ENCODE peak calls at places on chromosomes 7 and 10, in five cellular contexts. A, B, S, P and O are unnamed samples.

GRCh38 chr7:96184783-96185182 is 137.1 kb downstream of the SLC25A13 start:
- DNase-seq in P (no peak), B (no peak), S (no peak), A (no peak), O (peak)

GRCh38 chr10:30832727-30833624 is 198.7 kb downstream of the ZNF438 start:
- DNase-seq in B (no peak), A (no peak), P (no peak), S (no peak), O (no peak)

GRCh38 chr10:31098091-31098490 is 66.4 kb upstream of the ZNF438 start:
- DNase-seq in A (no peak), S (no peak), P (no peak), B (peak), O (no peak)

GRCh38 chr7:74502216-74502891 is 48.6 kb downstream of the GTF2IRD1 start:
- DNase-seq in A (no peak), B (no peak), S (peak), P (no peak), O (peak)

GRCh38 chr7:117086788-117087187 is 133.5 kb downstream of the ST7 start:
- DNase-seq in A (no peak), B (peak), S (no peak), P (no peak), O (no peak)

GRCh38 chr10:114301951-114302710 is 63.1 kb downstream of the VWA2 start:
- DNase-seq in A (no peak), S (no peak), P (no peak), B (no peak), O (no peak)

GRCh38 chr10:117699436-117700075 is 157.0 kb downstream of the EMX2 start:
- DNase-seq in P (no peak), B (no peak), A (no peak), S (no peak), O (no peak)

GRCh38 chr7:150430465-150431085 is 19.9 kb upstream of the GIMAP8 start:
- DNase-seq in P (no peak), B (no peak), S (no peak), A (peak), O (no peak)

GRCh38 chr7:36949711-36950600 is 225.7 kb upstream of the AOAH start:
- DNase-seq in P (no peak), A (peak), B (no peak), S (no peak), O (peak)

GRCh38 chr7:139108256-139109187 is 998 bp downstream of the ZC3HAV1 start:
- DNase-seq in S (peak), P (peak), B (peak), A (peak), O (no peak)

GRCh38 chr7:74272305-74273038 is 16.7 kb upstream of the CLIP2 start:
- DNase-seq in P (peak), A (peak), S (peak), B (peak), O (peak)

GRCh38 chr10:24462889-24463552 is 254.1 kb downstream of the KIAA1217 start:
- DNase-seq in S (no peak), P (no peak), A (peak), B (no peak), O (no peak)
- H3K4me3 ChIP-seq in S (no peak), P (no peak), A (no peak), B (no peak), O (no peak)

GRCh38 chr10:35236739-35237138 is 99.6 kb upstream of the CCNY start:
- DNase-seq in A (no peak), P (no peak), S (no peak), B (peak), O (no peak)
- TF ChIP-seq CTCF in A (peak), P (no peak), S (no peak), B (peak), O (peak)

DNA sequence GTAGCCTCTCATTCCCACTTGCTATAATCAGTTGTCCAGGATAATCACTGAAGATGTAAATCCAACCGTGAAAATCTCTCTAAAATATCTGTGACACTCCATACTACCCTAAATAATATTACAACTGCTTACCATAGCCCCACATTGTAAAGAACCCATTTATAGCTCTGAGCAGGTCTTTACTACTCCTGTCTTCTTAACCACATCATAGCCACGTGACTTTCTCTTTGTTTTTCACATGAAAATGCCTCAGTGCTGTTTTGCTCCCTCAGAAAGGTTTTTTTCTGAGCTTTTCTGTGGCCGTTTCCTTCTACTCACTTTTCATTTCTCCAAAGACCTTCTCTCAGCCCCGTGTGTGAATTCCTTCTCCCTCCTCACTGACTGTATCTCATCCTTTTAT is 662.2 kb upstream of the ADARB2 start:
- DNase-seq in P (no peak), S (no peak), A (no peak), B (no peak), O (no peak)
- H3K4me3 ChIP-seq in P (no peak), S (no peak), A (no peak), B (no peak), O (no peak)

DNA sequence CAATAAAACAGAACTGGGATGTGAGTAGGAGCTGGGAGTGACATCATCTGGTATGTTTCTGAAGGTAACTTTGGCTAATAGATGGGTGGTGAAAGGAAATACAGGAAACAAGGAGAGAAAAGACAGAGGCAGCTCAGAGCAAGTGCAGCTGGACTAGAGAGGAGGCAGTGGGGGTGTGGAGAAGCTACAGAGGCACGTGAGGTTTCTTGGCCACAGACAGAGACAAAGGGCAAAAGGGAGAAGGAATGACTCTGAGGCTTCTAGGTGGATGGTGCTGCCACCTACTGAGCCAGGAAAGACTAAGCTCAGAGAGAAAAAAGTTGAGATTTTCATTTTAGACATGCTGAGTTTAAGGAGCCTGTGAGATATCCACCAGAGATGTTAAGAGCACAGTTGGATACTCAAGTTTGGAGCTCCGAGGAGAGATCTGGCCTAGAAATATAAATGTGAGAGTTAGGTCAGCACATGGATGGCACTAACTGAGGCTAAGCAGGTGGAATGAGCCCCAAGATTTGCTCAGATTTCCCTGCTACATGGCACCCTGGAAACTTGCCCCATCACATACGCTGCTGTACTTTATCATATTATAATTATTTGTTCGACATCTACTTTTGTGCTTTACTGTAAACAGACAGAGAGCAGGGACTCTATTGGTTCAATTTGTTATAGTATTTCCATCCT is 293.0 kb upstream of the IMMP2L start:
- DNase-seq in P (peak), A (peak), B (peak), S (peak), O (peak)
- TF ChIP-seq CTCF in P (peak), A (peak), B (peak), S (no peak), O (peak)

DNA sequence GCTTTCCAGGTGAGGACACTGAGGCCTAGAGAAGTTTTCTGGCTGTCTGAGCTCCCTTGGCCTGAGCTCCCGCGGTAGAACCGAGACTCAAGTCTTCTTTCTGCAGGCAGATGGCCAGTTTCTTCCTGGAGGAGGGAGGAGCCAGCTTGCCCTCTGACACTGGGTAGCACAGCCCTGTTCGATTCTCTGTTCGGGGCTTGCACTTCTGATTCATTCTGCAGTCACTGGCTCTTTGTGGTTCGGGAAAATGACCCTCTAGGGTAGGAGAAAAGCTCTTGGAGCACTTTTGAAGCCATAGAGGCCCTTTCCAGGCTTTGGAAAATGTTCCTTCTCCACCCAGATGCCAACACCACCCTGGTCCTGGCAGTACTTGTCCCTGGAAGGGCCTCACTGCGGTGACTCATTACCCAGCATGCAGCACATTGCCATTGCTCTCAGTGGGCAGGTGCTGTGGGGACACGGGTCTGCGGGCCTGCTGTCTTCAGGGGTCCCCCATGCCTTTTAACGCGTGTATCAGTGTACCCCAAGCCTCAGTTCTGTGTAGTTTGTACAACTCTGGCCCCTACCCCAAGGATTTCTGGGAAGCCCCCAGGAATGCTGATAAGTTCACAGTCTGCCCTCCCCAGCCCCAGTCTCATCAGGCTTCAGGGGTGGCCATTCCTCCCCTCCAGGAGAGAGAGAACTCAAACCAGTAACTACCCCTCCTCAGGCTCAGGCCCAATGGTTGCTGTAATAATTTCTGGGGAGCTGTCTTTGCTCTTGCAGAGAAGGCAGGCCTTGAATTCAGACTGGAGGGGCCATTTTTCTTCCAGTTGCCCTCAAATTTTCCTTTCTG is 11.9 kb downstream of the CHST3 start:
- DNase-seq in A (peak), S (peak), P (no peak), B (peak), O (peak)
- H3K4me3 ChIP-seq in A (no peak), S (no peak), P (no peak), B (no peak), O (no peak)

GRCh38 chr10:43196981-43197833 is 59.0 kb downstream of the CSGALNACT2 start:
- DNase-seq in A (no peak), P (peak), S (peak), B (no peak), O (no peak)

GRCh38 chr10:43196131-43196980 is 58.1 kb downstream of the CSGALNACT2 start:
- DNase-seq in P (peak), A (no peak), B (no peak), S (no peak), O (no peak)

GRCh38 chr10:43198682-43199005 is 60.4 kb downstream of the CSGALNACT2 start:
- DNase-seq in S (no peak), P (peak), A (no peak), B (no peak), O (no peak)

GRCh38 chr10:43199088-43199683 is 60.9 kb downstream of the CSGALNACT2 start:
- DNase-seq in P (peak), A (no peak), B (no peak), S (peak), O (no peak)

DNA sequence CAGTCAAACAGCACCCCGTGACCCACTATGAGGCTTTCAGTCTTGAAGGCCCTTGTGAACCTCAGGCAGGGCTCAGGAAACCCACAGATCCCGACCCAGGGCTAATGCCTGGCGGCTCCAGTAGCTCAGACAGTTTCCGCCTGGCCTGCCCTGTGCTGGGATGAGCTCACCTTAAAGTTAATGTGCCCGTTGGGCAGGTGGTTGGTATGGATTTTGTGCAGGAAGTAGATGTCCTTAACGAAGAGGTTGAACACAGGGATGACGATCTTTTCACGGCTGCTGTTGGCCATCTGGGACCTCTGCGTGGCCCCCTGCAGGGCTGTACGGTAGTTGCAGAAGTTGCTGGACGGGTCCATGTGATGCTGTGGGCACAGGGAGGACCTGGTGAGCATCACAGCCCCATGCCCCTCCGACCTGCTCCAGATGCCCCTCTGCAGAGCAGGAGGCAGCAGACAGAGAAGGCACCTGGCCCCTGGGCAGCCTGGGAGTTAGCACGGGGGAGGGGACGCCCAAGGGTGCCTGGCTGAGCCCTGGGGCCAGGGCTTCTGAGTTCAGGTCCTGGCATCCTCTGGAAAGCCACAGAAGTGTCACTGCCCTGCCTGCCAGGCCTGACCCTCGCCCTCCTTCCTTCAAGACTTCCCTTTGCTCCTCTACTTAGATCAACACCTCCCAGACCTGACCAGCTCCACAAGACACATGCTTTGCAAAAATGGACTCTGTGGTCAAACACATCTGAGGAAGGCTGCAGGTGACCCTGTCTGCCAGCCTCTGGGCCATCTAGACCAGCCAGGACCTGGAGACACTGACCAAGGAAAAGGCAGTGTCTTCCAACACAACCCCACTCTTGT is 59.8 kb downstream of the CSGALNACT2 start:
- DNase-seq in P (peak), B (peak), A (no peak), S (peak), O (no peak)
- TF ChIP-seq CTCF in P (no peak), B (peak), A (no peak), S (no peak), O (peak)

GRCh38 chr10:87750817-87751216 is 67.2 kb downstream of the ATAD1 start:
- DNase-seq in P (no peak), A (no peak), S (no peak), B (no peak), O (no peak)
- H3K4me3 ChIP-seq in P (no peak), A (no peak), S (no peak), B (no peak), O (no peak)

DNA sequence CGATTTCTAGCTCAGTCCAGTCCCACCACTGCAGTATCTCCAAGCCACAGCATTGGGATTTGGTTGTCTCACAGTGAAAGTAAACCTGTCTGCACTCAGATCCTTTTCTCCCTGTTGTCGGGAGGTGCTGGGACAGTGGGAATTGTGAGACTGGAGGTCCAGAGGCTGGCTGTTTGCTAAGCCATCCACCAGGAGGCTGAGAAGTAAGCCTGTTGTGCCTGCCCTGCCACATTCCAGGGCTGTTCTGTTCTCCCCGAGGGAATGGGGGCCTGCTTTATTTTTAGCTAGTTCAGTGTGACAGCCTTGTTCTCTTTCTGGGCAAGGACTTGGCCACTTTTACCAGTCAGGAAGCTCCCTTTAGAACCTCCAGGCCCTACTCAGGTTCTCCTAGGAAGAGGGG is 54.9 kb downstream of the HK1 start:
- DNase-seq in P (no peak), B (peak), A (no peak), S (peak), O (peak)
- TF ChIP-seq CTCF in P (no peak), B (peak), A (no peak), S (peak), O (peak)

GRCh38 chr10:15197276-15197675 is 28.8 kb upstream of the NMT2 start:
- DNase-seq in A (no peak), S (no peak), P (no peak), B (peak), O (no peak)
- H3K4me3 ChIP-seq in A (no peak), S (no peak), P (no peak), B (no peak), O (no peak)

DNA sequence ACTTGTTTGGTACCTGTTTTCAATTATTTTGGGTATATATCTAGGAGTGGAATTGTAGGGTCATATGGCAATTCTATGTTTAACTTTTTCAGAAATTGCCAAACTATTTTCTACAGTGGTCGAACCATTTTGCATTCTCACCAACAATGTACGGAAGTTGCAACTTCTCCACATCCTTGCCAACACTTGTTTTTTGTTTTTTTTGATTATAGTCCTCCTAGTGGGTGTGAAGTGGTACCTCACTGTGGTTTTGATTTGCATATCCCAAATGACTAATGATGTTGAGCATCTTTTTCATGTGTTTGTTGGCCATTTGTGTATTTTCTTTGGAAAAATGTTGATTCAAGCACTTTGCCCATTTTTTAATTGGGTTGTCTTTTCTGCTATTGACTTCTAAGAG is 122.1 kb downstream of the RPS24 start:
- DNase-seq in P (no peak), S (no peak), B (no peak), A (no peak), O (no peak)
- TF ChIP-seq CTCF in P (no peak), S (no peak), B (no peak), A (no peak), O (no peak)